ENCODE peak calls at places on chromosomes 7 and 10, in four cellular contexts. One of them, this sample, is unnamed.

GRCh38 chr10:22002531-22003110 is 909 bp downstream of the DNAJC1 start:
- DNase-seq in epithelial cell of prostate: no peak
- DNase-seq in psoas muscle: no peak
- DNase-seq in SJSA1: no peak
- DNase-seq in this sample: no peak

GRCh38 chr7:110590415-110590814 is 500.5 kb upstream of the LRRN3 start:
- DNase-seq in SJSA1: no peak
- DNase-seq in epithelial cell of prostate: no peak
- DNase-seq in psoas muscle: no peak
- DNase-seq in this sample: no peak

GRCh38 chr7:123682690-123683089 is 27.0 kb downstream of the LMOD2 start:
- DNase-seq in psoas muscle: no peak
- DNase-seq in epithelial cell of prostate: no peak
- DNase-seq in SJSA1: no peak
- DNase-seq in this sample: peak; percentile 35

GRCh38 chr10:52744057-52744819 is 28.3 kb downstream of the MBL2 start:
- DNase-seq in epithelial cell of prostate: no peak
- DNase-seq in psoas muscle: no peak
- DNase-seq in SJSA1: no peak
- DNase-seq in this sample: no peak

GRCh38 chr7:121689749-121690148 is 183.2 kb upstream of the PTPRZ1 start:
- DNase-seq in SJSA1: no peak
- DNase-seq in psoas muscle: no peak
- DNase-seq in epithelial cell of prostate: no peak
- DNase-seq in this sample: no peak

GRCh38 chr7:142098004-142098403 is 13.5 kb upstream of the MGAM2 start:
- DNase-seq in epithelial cell of prostate: no peak
- DNase-seq in SJSA1: no peak
- DNase-seq in psoas muscle: no peak
- DNase-seq in this sample: no peak

GRCh38 chr10:34994565-34995142 is 95.5 kb downstream of the CUL2 start:
- DNase-seq in epithelial cell of prostate: no peak
- DNase-seq in psoas muscle: no peak
- DNase-seq in SJSA1: peak; percentile 50
- DNase-seq in this sample: no peak

GRCh38 chr10:75104842-75105241 is 6.6 kb upstream of the SAMD8 start:
- DNase-seq in epithelial cell of prostate: no peak
- DNase-seq in psoas muscle: no peak
- DNase-seq in SJSA1: no peak
- DNase-seq in this sample: no peak

GRCh38 chr7:106864298-106865081 is 592 bp upstream of the PIK3CG start:
- DNase-seq in psoas muscle: no peak
- DNase-seq in SJSA1: no peak
- DNase-seq in epithelial cell of prostate: no peak
- DNase-seq in this sample: no peak

GRCh38 chr10:85648279-85648754 is 718.3 kb downstream of the GRID1 start:
- DNase-seq in SJSA1: no peak
- DNase-seq in epithelial cell of prostate: no peak
- DNase-seq in psoas muscle: peak; percentile 19
- DNase-seq in this sample: no peak

GRCh38 chr7:157394246-157395191 is 57.7 kb downstream of the DNAJB6 start:
- DNase-seq in psoas muscle: no peak
- DNase-seq in SJSA1: no peak
- DNase-seq in epithelial cell of prostate: no peak
- DNase-seq in this sample: no peak

GRCh38 chr7:24767878-24768569 is 10.8 kb upstream of the GSDME start:
- DNase-seq in psoas muscle: no peak
- DNase-seq in SJSA1: no peak
- DNase-seq in epithelial cell of prostate: no peak
- DNase-seq in this sample: no peak

GRCh38 chr10:29304259-29305030 is 15.6 kb downstream of the LYZL1 start:
- DNase-seq in epithelial cell of prostate: no peak
- DNase-seq in SJSA1: peak; percentile 67
- DNase-seq in psoas muscle: peak; percentile 30
- DNase-seq in this sample: peak; percentile 39

GRCh38 chr10:327889-328809 is 192.9 kb downstream of the ZMYND11 start:
- DNase-seq in psoas muscle: no peak
- DNase-seq in epithelial cell of prostate: no peak
- DNase-seq in SJSA1: peak; percentile 26
- DNase-seq in this sample: no peak

GRCh38 chr10:6409982-6410694 is 169.9 kb downstream of the PRKCQ start:
- DNase-seq in psoas muscle: peak; percentile 26
- DNase-seq in SJSA1: no peak
- DNase-seq in epithelial cell of prostate: no peak
- DNase-seq in this sample: no peak

GRCh38 chr10:45675388-45675787 is 2.8 kb upstream of the ZFAND4 start:
- DNase-seq in SJSA1: no peak
- DNase-seq in epithelial cell of prostate: no peak
- DNase-seq in psoas muscle: no peak
- DNase-seq in this sample: no peak

GRCh38 chr10:45673074-45673628 is 579 bp upstream of the ZFAND4 start:
- DNase-seq in SJSA1: no peak
- DNase-seq in psoas muscle: no peak
- DNase-seq in epithelial cell of prostate: no peak
- DNase-seq in this sample: no peak

DNA sequence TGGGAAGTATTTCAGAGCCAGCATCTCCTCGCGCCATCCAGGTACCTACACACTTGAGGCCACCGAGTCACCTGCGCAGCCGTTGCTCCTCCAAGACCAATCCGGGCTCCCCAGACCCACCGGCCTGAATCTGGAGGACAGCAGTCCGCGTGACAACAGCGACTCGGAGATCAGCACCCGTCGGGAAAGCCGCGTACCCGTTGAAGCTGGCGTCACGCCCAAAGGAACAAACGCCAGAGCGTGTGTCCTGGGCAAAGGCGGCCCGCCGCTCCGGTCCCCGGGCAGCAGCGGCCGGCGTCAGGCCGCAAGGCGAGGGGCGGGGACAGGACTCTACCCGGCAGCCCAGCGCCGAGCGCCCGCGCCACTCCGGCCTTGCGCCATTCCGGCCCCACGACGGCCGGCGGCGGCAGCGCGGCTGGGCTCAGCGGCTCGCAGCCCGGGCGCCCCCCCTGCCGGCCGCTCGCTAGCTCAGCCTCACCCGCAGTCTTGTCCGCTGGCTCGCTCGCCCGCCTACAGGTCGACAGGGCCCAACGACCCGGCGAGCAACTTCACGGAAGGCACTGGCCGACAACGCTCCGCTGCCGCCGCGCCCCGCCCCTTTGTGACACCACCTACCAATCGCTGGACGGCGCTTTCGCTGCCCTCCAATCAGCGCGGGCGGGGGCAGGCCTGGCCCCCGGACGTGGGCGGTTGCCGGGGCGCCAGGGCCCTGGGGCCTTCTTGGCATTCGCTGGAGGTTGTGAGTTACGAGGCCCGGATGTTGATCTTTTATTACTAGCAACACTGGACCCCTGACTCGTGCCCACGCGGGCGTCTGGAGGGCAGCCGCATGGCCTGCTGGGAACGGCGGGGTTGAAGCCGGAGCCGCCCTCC is at the start of gene ZFAND4:
- DNase-seq in epithelial cell of prostate: peak; percentile 56
- DNase-seq in SJSA1: peak; percentile 98
- DNase-seq in psoas muscle: peak; percentile 99
- DNase-seq in this sample: peak; percentile 78
- H3K27ac ChIP-seq in epithelial cell of prostate: peak within 1 kb of the TSS; percentile 61
- H3K27ac ChIP-seq in SJSA1: peak within 1 kb of the TSS; percentile 63
- H3K27ac ChIP-seq in psoas muscle: peak within 1 kb of the TSS; percentile 91
- H3K27ac ChIP-seq in this sample: peak within 1 kb of the TSS; percentile 95

GRCh38 chr7:5294169-5294987 is 11.6 kb downstream of the SLC29A4 start:
- DNase-seq in epithelial cell of prostate: no peak
- DNase-seq in psoas muscle: no peak
- DNase-seq in SJSA1: no peak
- DNase-seq in this sample: no peak
- H3K27ac ChIP-seq in epithelial cell of prostate: no peak overlapping the region
- H3K27ac ChIP-seq in psoas muscle: no peak overlapping the region
- H3K27ac ChIP-seq in SJSA1: no peak overlapping the region
- H3K27ac ChIP-seq in this sample: no peak overlapping the region

GRCh38 chr10:130480491-130480890 is 344.3 kb downstream of the GLRX3 start:
- DNase-seq in psoas muscle: no peak
- DNase-seq in SJSA1: no peak
- DNase-seq in epithelial cell of prostate: no peak
- DNase-seq in this sample: no peak
- H3K27ac ChIP-seq in psoas muscle: no peak overlapping the region
- H3K27ac ChIP-seq in SJSA1: no peak overlapping the region
- H3K27ac ChIP-seq in epithelial cell of prostate: no peak overlapping the region
- H3K27ac ChIP-seq in this sample: no peak overlapping the region

GRCh38 chr10:122484276-122485060 is 23.1 kb downstream of the HTRA1 start:
- DNase-seq in epithelial cell of prostate: no peak
- DNase-seq in psoas muscle: no peak
- DNase-seq in SJSA1: no peak
- DNase-seq in this sample: no peak

GRCh38 chr10:122486396-122487080 is 25.2 kb downstream of the HTRA1 start:
- DNase-seq in epithelial cell of prostate: no peak
- DNase-seq in SJSA1: no peak
- DNase-seq in psoas muscle: no peak
- DNase-seq in this sample: no peak

GRCh38 chr10:122481296-122482056 is 20.1 kb downstream of the HTRA1 start:
- DNase-seq in epithelial cell of prostate: no peak
- DNase-seq in SJSA1: no peak
- DNase-seq in psoas muscle: no peak
- DNase-seq in this sample: no peak

GRCh38 chr10:122487231-122487765 is 25.9 kb downstream of the HTRA1 start:
- DNase-seq in psoas muscle: no peak
- DNase-seq in epithelial cell of prostate: no peak
- DNase-seq in SJSA1: no peak
- DNase-seq in this sample: no peak

DNA sequence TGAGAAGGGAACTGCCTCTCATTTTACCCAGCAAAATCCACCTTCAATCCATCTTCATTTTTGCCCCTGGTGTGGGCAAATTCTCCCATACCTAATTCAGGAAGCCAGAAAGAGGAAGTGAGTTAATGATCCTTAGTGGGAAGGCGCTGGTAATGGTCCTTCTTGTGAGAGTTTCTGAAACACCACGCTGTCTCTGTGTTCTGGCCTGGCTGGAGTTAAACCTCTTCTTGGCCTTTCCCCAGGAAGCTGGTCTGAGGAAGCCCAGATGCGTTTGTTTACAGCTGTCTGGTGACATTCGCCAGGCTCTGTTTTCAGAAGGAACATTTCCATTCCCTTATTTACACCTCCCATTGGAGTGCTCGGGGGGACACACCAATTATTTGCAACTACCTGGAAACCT is 24.3 kb downstream of the HTRA1 start:
- DNase-seq in SJSA1: no peak
- DNase-seq in psoas muscle: no peak
- DNase-seq in epithelial cell of prostate: no peak
- DNase-seq in this sample: no peak
- H3K27ac ChIP-seq in SJSA1: no peak overlapping the region
- H3K27ac ChIP-seq in psoas muscle: no peak overlapping the region
- H3K27ac ChIP-seq in epithelial cell of prostate: no peak overlapping the region
- H3K27ac ChIP-seq in this sample: no peak overlapping the region

GRCh38 chr10:78768882-78769281 is 299.9 kb upstream of the ZMIZ1 start:
- DNase-seq in SJSA1: no peak
- DNase-seq in psoas muscle: no peak
- DNase-seq in epithelial cell of prostate: no peak
- DNase-seq in this sample: no peak

GRCh38 chr10:78771215-78771614 is 297.6 kb upstream of the ZMIZ1 start:
- DNase-seq in psoas muscle: no peak
- DNase-seq in SJSA1: no peak
- DNase-seq in epithelial cell of prostate: no peak
- DNase-seq in this sample: no peak

GRCh38 chr10:78770167-78771090 is 298.3 kb upstream of the ZMIZ1 start:
- DNase-seq in SJSA1: no peak
- DNase-seq in epithelial cell of prostate: no peak
- DNase-seq in psoas muscle: no peak
- DNase-seq in this sample: no peak

GRCh38 chr10:78768041-78768569 is 300.7 kb upstream of the ZMIZ1 start:
- DNase-seq in epithelial cell of prostate: no peak
- DNase-seq in SJSA1: no peak
- DNase-seq in psoas muscle: no peak
- DNase-seq in this sample: no peak

DNA sequence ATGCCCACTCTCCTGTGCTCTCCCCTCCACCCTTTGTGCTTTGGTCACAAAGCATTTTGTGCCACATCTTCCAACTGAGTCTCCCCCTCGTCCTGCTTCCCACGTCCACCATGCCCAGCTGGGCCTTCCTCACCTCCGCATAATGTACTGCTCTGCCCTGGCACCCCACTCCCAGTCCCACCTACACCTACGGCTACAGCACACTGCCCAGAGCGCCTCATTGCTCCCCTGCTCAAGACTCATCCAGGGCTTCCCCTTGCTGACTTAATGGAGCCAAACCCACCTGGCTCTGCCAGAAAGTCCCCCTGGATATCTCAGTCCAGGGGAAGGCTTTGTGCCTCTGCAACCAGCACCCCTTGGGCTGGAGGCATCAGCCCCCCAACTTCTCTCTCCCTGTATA is 299.2 kb upstream of the ZMIZ1 start:
- DNase-seq in psoas muscle: no peak
- DNase-seq in epithelial cell of prostate: no peak
- DNase-seq in SJSA1: no peak
- DNase-seq in this sample: no peak
- H3K27ac ChIP-seq in psoas muscle: no peak overlapping the region
- H3K27ac ChIP-seq in epithelial cell of prostate: no peak overlapping the region
- H3K27ac ChIP-seq in SJSA1: no peak overlapping the region
- H3K27ac ChIP-seq in this sample: no peak overlapping the region

DNA sequence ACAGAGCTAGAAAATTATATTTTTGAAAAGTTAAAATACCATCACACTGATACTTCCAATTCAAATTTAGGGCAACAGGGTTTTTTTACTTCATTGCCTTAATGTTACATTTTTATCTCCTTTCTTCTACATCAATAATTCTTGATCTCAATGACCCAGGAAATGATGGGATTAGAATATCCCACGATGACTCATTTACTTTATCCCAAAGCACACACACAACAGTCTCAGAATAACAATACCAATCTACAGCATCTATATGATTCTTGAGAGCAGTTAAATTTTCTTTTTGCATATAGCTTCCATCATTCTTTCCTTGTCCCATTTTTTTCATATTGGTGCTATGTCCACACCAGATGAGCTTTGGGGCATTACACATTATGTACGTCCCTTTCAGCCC is 98.4 kb upstream of the EEPD1 start:
- DNase-seq in psoas muscle: no peak
- DNase-seq in SJSA1: no peak
- DNase-seq in epithelial cell of prostate: no peak
- DNase-seq in this sample: no peak
- H3K27ac ChIP-seq in psoas muscle: no peak overlapping the region
- H3K27ac ChIP-seq in SJSA1: no peak overlapping the region
- H3K27ac ChIP-seq in epithelial cell of prostate: no peak overlapping the region
- H3K27ac ChIP-seq in this sample: no peak overlapping the region

DNA sequence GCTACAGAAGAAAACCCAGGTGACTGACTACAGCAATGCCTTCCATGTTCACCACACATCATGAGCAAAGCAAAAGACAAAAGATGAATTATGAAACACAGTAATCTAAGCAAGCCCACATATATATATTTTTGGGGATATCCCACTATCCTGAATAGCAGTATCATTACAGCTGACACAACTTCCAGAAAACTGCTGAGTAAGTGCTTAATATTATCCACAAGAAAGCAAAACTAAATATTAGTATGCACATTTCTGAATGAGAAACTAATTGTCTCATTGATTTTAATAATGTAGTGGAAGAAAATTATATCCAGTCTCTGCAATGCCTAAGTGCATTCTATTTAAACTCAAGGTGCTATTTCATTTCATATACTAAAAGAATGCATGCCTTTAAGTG is 14.5 kb upstream of the SLC35G1 start:
- DNase-seq in SJSA1: no peak
- DNase-seq in psoas muscle: no peak
- DNase-seq in epithelial cell of prostate: no peak
- DNase-seq in this sample: no peak
- H3K27ac ChIP-seq in SJSA1: no peak overlapping the region
- H3K27ac ChIP-seq in psoas muscle: no peak overlapping the region
- H3K27ac ChIP-seq in epithelial cell of prostate: no peak overlapping the region
- H3K27ac ChIP-seq in this sample: no peak overlapping the region

GRCh38 chr10:102118867-102119266 is 1.3 kb downstream of the LDB1 start:
- DNase-seq in psoas muscle: no peak
- DNase-seq in epithelial cell of prostate: no peak
- DNase-seq in SJSA1: no peak
- DNase-seq in this sample: no peak
- H3K27ac ChIP-seq in psoas muscle: peak overlapping the region; percentile 92
- H3K27ac ChIP-seq in epithelial cell of prostate: peak overlapping the region; percentile 82
- H3K27ac ChIP-seq in SJSA1: peak overlapping the region; percentile 69
- H3K27ac ChIP-seq in this sample: peak overlapping the region; percentile 91

This sample was measured in Panc1.